ENCODE peak calls at places on chromosomes 13 and 19, in seven cellular contexts. Y is fibroblast of mammary gland, J is glutamatergic neuron, K is tibial nerve, S is mucosa of descending colon, Z is ascending aorta, E is Peyer's patch. Q is an unnamed sample.

GRCh38 chr19:41299755-41300089 is 10.2 kb upstream of the CCDC97 start:
- DNase-seq in Y (peak; percentile 91), J (no peak), K (peak; percentile 41), S (no peak), Z (no peak), E (peak; percentile 45), Q (no peak)

GRCh38 chr19:48644839-48645651 is 942 bp downstream of the CA11 start:
- DNase-seq in Y (peak; percentile 71), J (peak; percentile 71), K (peak; percentile 66), S (peak; percentile 85), Z (no peak), E (peak; percentile 83), Q (no peak)

GRCh38 chr19:40610396-40611064 is 9.4 kb downstream of the LTBP4 start:
- DNase-seq in Y (no peak), J (no peak), K (no peak), S (peak; percentile 73), Z (no peak), E (peak; percentile 65), Q (no peak)

GRCh38 chr13:92590503-92590908 is 636.1 kb upstream of the GPC6 start:
- DNase-seq in Y (no peak), J (no peak), K (no peak), S (no peak), Z (no peak), E (no peak), Q (no peak)

GRCh38 chr19:49142866-49143335 is 12.3 kb downstream of the HRC start:
- DNase-seq in Y (peak; percentile 86), J (peak; percentile 97), K (no peak), S (peak; percentile 91), Z (peak; percentile 64), E (peak; percentile 63), Q (peak; percentile 96)

GRCh38 chr13:110269509-110270185 is 37.3 kb downstream of the COL4A1 start:
- DNase-seq in Y (no peak), J (no peak), K (no peak), S (no peak), Z (no peak), E (no peak), Q (peak; percentile 66)

GRCh38 chr13:22012676-22013075 is 341.8 kb downstream of the FGF9 start:
- DNase-seq in Y (no peak), J (no peak), K (no peak), S (no peak), Z (no peak), E (no peak), Q (no peak)

GRCh38 chr13:23928985-23929384 is 31.7 kb upstream of the C1QTNF9B start:
- DNase-seq in Y (peak; percentile 89), J (no peak), K (no peak), S (no peak), Z (no peak), E (no peak), Q (no peak)

GRCh38 chr19:2207991-2208860 is 27.9 kb downstream of the PLEKHJ1 start:
- DNase-seq in Y (peak; percentile 74), J (peak; percentile 56), K (peak; percentile 75), S (peak; percentile 81), Z (no peak), E (peak; percentile 74), Q (peak; percentile 90)

GRCh38 chr19:33350538-33351309 is 22.8 kb upstream of the CEBPG start:
- DNase-seq in Y (peak; percentile 98), J (no peak), K (no peak), S (no peak), Z (no peak), E (no peak), Q (no peak)

GRCh38 chr19:19822148-19822429 is 539 bp upstream of the ZNF506 start:
- DNase-seq in Y (peak; percentile 1), J (peak; percentile 17), K (no peak), S (peak; percentile 19), Z (no peak), E (peak; percentile 34), Q (no peak)

GRCh38 chr19:7497292-7497691 is 8.5 kb upstream of the PEX11G start:
- DNase-seq in Y (no peak), J (peak; percentile 50), K (no peak), S (no peak), Z (no peak), E (no peak), Q (no peak)
- TF ChIP-seq CTCF in Y (peak; percentile 35), J (peak; percentile 45), K (no peak), S (no peak), Z (peak; percentile 10), E (peak; percentile 30), Q (peak; percentile 47)

GRCh38 chr13:93655132-93655531 is 428.5 kb downstream of the GPC6 start:
- DNase-seq in Y (no peak), J (no peak), K (no peak), S (no peak), Z (no peak), E (no peak), Q (no peak)
- TF ChIP-seq CTCF in Y (no peak), J (no peak), K (no peak), S (no peak), Z (no peak), E (no peak), Q (no peak)

GRCh38 chr19:925087-925911 is 536 bp upstream of the ARID3A start:
- DNase-seq in Y (peak; percentile 76), J (peak; percentile 86), K (peak; percentile 70), S (peak; percentile 75), Z (no peak), E (peak; percentile 86), Q (no peak)
- TF ChIP-seq CTCF in Y (no peak), J (no peak), K (no peak), S (no peak), Z (no peak), E (no peak), Q (no peak)

DNA sequence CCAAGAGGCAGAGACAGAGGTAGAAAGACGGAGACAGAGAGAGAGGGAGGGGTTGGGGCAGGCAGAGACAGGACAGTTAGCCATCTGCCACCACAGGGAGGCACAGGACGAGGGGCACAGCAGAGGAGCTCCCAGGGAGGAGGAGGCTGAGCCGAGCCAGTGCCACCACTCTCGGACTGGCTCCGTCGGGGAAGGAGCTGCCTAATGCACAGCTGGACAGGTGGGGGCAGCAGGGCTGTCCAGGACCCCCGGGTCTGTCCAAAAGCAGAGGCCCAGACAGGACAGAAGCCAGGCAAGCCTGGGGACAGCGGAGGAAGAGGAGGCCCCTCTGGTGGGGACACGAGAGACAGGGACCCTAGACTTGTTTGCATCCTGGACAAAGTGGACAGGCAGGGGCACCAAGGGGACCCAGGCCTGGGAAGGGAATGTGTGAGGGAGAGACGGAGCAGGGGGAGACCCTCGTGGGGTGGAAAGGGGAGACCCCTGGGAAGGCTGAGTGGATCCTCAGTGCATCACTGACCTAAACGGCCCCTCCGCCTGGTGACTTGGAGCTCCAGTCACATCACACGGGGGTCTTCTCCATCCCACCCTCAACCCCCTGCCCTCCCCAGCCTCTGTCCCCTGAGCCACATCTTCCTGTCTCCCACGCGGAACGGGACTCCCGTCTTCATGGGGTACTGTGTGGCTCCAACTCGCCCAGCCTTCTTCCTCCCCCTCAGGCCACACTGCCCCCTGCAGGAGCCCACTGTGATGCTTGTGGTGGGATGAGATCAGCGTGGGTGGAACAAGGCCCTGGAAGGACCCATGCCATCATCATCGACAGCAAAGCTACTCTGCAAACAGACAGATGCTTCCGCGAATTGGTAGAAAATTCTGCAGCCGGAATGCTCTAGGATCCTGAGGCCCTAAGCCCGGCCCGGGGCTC is 889 bp downstream of the F10 start:
- DNase-seq in Y (no peak), J (peak; percentile 16), K (no peak), S (no peak), Z (no peak), E (no peak), Q (peak; percentile 75)
- TF ChIP-seq CTCF in Y (peak; percentile 33), J (no peak), K (no peak), S (no peak), Z (peak; percentile 8), E (no peak), Q (no peak)

GRCh38 chr19:43430142-43430710 is 15.5 kb downstream of the TEX101 start:
- DNase-seq in Y (no peak), J (no peak), K (no peak), S (peak; percentile 41), Z (no peak), E (no peak), Q (no peak)

GRCh38 chr19:43435775-43436174 is 21.1 kb downstream of the TEX101 start:
- DNase-seq in Y (no peak), J (no peak), K (no peak), S (no peak), Z (no peak), E (no peak), Q (no peak)

GRCh38 chr19:43433689-43434088 is 19.0 kb downstream of the TEX101 start:
- DNase-seq in Y (no peak), J (no peak), K (no peak), S (no peak), Z (no peak), E (no peak), Q (no peak)

GRCh38 chr19:43430976-43431375 is 16.3 kb downstream of the TEX101 start:
- DNase-seq in Y (no peak), J (no peak), K (no peak), S (no peak), Z (no peak), E (no peak), Q (no peak)

DNA sequence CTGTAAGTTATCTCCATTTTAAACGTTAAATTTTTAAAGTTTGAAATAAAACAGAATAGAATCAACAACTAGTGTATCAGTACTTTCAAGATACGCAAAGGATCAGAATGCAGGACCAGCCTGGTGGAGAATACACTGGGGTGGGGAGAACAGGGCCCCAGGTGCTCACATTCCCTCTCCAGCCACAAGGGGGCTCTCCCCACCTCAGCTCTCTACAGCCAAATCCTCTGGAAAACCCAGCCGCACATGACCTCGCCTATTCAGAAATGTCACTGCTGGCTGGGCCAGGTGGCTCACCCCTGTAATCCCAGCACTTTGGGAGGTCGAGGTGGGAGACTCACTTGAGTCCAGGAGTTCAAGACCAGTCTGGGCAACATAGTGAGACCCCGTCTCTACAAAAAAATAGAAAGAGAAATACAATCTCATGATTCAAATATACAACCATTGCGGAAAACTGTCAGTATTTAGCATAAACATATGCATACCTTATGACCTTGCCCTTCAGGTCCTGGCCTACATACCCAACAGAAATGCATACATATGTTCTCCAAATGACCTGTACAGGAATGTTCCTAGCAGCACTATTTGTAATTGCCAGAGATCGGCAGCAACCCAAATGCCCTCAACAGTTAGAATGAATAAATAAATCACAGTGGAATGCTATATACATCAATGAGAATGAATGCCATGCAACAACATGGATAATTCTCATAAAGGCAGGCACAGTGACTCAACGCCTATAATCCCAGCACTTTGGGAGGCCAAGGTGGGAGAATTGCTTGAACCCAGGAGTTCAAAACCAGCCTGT is 18.4 kb downstream of the TEX101 start:
- DNase-seq in Y (peak; percentile 57), J (peak; percentile 73), K (no peak), S (peak; percentile 78), Z (no peak), E (peak; percentile 63), Q (no peak)
- TF ChIP-seq CTCF in Y (peak; percentile 80), J (peak; percentile 88), K (peak; percentile 53), S (peak; percentile 77), Z (peak; percentile 53), E (peak; percentile 74), Q (peak; percentile 77)

DNA sequence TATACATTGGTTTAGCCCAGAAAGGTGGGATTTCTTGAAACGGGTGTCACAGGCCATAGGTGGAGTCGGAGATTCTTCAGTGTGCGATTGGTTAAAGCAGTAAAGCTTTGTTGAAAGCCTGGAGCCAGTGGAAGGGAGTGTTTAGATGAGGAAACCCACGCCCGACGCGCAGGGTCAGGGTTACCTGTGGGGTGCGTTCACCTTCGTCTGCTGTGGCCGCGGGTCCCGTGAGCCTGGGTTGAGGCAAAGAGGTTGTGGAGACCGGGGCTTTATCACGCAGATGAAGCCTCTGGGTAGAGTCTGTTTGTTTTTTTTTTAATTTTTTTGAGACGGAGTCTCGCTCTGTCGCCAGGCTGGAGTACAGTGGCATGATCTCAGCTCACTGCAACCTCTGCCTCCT is 30.4 kb downstream of the ATP11A start:
- DNase-seq in Y (no peak), J (no peak), K (no peak), S (no peak), Z (no peak), E (no peak), Q (no peak)
- TF ChIP-seq CTCF in Y (no peak), J (no peak), K (no peak), S (no peak), Z (no peak), E (no peak), Q (no peak)

GRCh38 chr13:82847595-82847994 is 1034.7 kb downstream of the SLITRK1 start:
- DNase-seq in Y (peak; percentile 3), J (no peak), K (no peak), S (no peak), Z (no peak), E (no peak), Q (no peak)
- TF ChIP-seq CTCF in Y (no peak), J (no peak), K (no peak), S (no peak), Z (no peak), E (no peak), Q (peak; percentile 19)

Q was measured in osteocyte.